ENCODE peak calls at places on chromosomes 3 and 15, in five cellular contexts. Z, X, H, I and W are unnamed samples.

GRCh38 chr3:111582114-111582461 is 13.1 kb downstream of the ZBED2 start:
- DNase-seq in Z (no peak), X (no peak), H (peak; percentile 63), I (peak; percentile 8), W (no peak)

GRCh38 chr15:63405159-63405558 is 23.5 kb upstream of the CA12 start:
- DNase-seq in Z (no peak), X (no peak), H (no peak), I (no peak), W (no peak)

GRCh38 chr15:71118881-71119632 is 3.8 kb downstream of the THSD4 start:
- DNase-seq in Z (no peak), X (no peak), H (no peak), I (no peak), W (no peak)

GRCh38 chr3:99720985-99721632 is 82.7 kb downstream of the COL8A1 start:
- DNase-seq in Z (no peak), X (no peak), H (no peak), I (no peak), W (no peak)

GRCh38 chr3:123586131-123586530 is 1.3 kb upstream of the HACD2 start:
- DNase-seq in Z (peak; percentile 73), X (no peak), H (peak; percentile 67), I (peak; percentile 72), W (no peak)

GRCh38 chr15:31397851-31398661 is 71.4 kb downstream of the KLF13 start:
- DNase-seq in Z (no peak), X (no peak), H (no peak), I (no peak), W (no peak)

GRCh38 chr3:32850226-32850625 is 32.4 kb downstream of the TRIM71 start:
- DNase-seq in Z (no peak), X (no peak), H (no peak), I (peak; percentile 66), W (no peak)

GRCh38 chr15:57522148-57522547 is 69.6 kb upstream of the MYZAP start:
- DNase-seq in Z (no peak), X (no peak), H (no peak), I (no peak), W (no peak)

GRCh38 chr3:52047295-52047960 is 8.9 kb downstream of the DUSP7 start:
- DNase-seq in Z (no peak), X (peak; percentile 67), H (no peak), I (no peak), W (no peak)

GRCh38 chr3:102747611-102748010 is 312.8 kb downstream of the ZPLD1 start:
- DNase-seq in Z (no peak), X (no peak), H (no peak), I (no peak), W (no peak)

GRCh38 chr15:63895194-63895593 is 61.4 kb upstream of the HERC1 start:
- DNase-seq in Z (peak; percentile 94), X (no peak), H (no peak), I (no peak), W (no peak)

GRCh38 chr3:39531681-39532080 is 64.2 kb downstream of the MOBP start:
- DNase-seq in Z (no peak), X (no peak), H (peak; percentile 21), I (peak; percentile 35), W (no peak)

GRCh38 chr3:122151480-122151879 is 32.0 kb upstream of the CASR start:
- DNase-seq in Z (no peak), X (no peak), H (no peak), I (no peak), W (no peak)

GRCh38 chr3:188631291-188632010 is 477.5 kb downstream of the LPP start:
- DNase-seq in Z (no peak), X (no peak), H (no peak), I (peak; percentile 27), W (no peak)

GRCh38 chr3:106345353-106346027 is 476.7 kb upstream of the CBLB start:
- DNase-seq in Z (no peak), X (no peak), H (no peak), I (no peak), W (no peak)

GRCh38 chr3:62266668-62267283 is 106.6 kb downstream of the FEZF2 start:
- DNase-seq in Z (no peak), X (no peak), H (no peak), I (no peak), W (no peak)

GRCh38 chr3:62260655-62261054 is 112.7 kb downstream of the FEZF2 start:
- DNase-seq in Z (no peak), X (no peak), H (no peak), I (no peak), W (no peak)

GRCh38 chr3:62261800-62262199 is 111.5 kb downstream of the FEZF2 start:
- DNase-seq in Z (no peak), X (no peak), H (no peak), I (no peak), W (no peak)

GRCh38 chr3:62261121-62261520 is 112.2 kb downstream of the FEZF2 start:
- DNase-seq in Z (no peak), X (no peak), H (no peak), I (no peak), W (no peak)

GRCh38 chr3:62265528-62265927 is 107.8 kb downstream of the FEZF2 start:
- DNase-seq in Z (no peak), X (no peak), H (no peak), I (no peak), W (no peak)
- H3K36me3 ChIP-seq in Z (no peaks in the 10 kb centered on the region), X (peaks cover 12% of the 10 kb centered on the region), H (no peaks in the 10 kb centered on the region), I (peaks cover 4% of the 10 kb centered on the region), W (peaks cover 12% of the 10 kb centered on the region)

GRCh38 chr15:67138946-67139855 is 73.8 kb downstream of the SMAD3 start:
- DNase-seq in Z (no peak), X (no peak), H (no peak), I (no peak), W (peak; percentile 39)
- H3K4me1 ChIP-seq in Z (peaks cover 11% of the 10 kb centered on the region), X (peaks cover 82% of the 10 kb centered on the region), H (peaks cover 94% of the 10 kb centered on the region), I (peaks cover 91% of the 10 kb centered on the region), W (peaks cover 100% of the 10 kb centered on the region)

GRCh38 chr3:114152519-114153151 is 26.2 kb downstream of the DRD3 start:
- DNase-seq in Z (peak; percentile 66), X (peak; percentile 88), H (peak; percentile 68), I (peak; percentile 61), W (peak; percentile 86)
- TF ChIP-seq POLR2AphosphoS5 in Z (no peak), X (peak; percentile 16), H (no peak), I (no peak), W (no peak)

DNA sequence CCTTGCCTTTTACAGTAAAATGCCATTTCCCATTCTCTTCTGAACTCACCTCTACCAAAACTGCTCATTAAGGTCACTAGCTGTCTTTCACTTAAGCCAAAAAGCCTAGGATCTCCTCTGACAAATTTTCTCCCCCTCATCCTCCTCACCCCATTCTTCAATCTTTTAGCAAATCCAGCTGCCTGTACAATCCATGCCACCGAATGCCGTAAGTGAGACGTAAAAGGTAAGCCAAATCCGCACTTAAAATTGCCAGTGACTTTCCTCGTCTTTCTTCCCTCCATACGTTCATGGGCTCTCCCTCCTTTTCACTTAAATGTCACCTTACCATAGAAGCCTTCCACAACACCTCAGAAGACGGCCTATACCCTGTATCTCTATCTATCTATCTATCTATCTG is 13.8 kb downstream of the PSMD6 start:
- DNase-seq in Z (no peak), X (no peak), H (no peak), I (no peak), W (no peak)
- H3K36me3 ChIP-seq in Z (peaks cover 100% of the 10 kb centered on the region), X (peaks cover 90% of the 10 kb centered on the region), H (peaks cover 68% of the 10 kb centered on the region), I (peaks cover 19% of the 10 kb centered on the region), W (peaks cover 100% of the 10 kb centered on the region)

GRCh38 chr3:58009026-58009748 is 965 bp downstream of the FLNB start:
- DNase-seq in Z (peak; percentile 36), X (peak; percentile 75), H (no peak), I (no peak), W (peak; percentile 67)
- H3K4me1 ChIP-seq in Z (peaks cover 20% of the 10 kb centered on the region), X (peaks cover 65% of the 10 kb centered on the region), H (peaks cover 46% of the 10 kb centered on the region), I (peaks cover 61% of the 10 kb centered on the region), W (no peaks in the 10 kb centered on the region)

DNA sequence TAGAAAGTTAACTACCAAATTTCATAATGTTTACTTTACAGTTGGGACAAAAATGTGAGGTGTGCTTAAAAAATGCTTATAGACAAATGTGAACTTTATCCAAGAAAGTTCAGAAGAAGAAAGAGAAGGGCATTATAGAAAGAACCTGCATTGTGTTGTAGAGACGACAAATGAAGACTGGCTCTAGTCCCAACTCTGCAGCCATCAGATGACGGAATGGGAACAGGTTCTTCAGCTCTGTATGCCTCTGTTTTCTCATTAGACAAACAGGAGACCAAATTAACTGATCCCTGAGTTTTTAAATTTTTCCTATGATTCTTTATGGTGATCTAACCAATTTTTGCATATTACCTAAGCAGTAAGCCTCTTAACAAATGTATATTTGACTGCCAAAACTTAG is 49.2 kb downstream of the PDZRN3 start:
- DNase-seq in Z (no peak), X (no peak), H (no peak), I (no peak), W (no peak)
- TF ChIP-seq POLR2AphosphoS5 in Z (no peak), X (no peak), H (no peak), I (no peak), W (no peak)

DNA sequence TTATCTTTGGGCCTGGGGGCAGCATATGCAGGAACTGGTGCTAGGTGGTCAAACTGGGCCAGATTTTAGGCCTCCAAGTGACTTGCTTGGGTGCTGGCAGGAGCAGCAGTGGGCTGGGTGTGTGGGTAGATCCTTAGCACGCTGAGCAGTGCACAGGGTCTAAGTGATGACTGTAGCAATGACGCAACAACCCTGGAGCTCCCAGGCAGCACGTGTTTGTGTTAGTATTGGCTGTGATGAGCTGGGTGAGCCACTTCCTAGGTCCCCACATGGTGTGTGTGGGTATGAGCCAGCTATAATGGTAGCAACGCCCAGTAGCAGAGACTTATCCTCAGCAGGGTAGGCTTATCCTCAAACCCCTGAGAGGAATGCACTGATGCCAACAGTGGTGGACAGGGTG is 570.6 kb upstream of the ROBO1 start:
- DNase-seq in Z (no peak), X (no peak), H (no peak), I (no peak), W (no peak)
- H3K36me3 ChIP-seq in Z (no peaks in the 10 kb centered on the region), X (no peaks in the 10 kb centered on the region), H (no peaks in the 10 kb centered on the region), I (no peaks in the 10 kb centered on the region), W (no peaks in the 10 kb centered on the region)

GRCh38 chr3:138901579-138901978 is 45.4 kb downstream of the FOXL2 start:
- DNase-seq in Z (no peak), X (no peak), H (no peak), I (no peak), W (no peak)
- H3K4me1 ChIP-seq in Z (peaks cover 10% of the 10 kb centered on the region), X (peaks cover 16% of the 10 kb centered on the region), H (no peaks in the 10 kb centered on the region), I (no peaks in the 10 kb centered on the region), W (no peaks in the 10 kb centered on the region)

DNA sequence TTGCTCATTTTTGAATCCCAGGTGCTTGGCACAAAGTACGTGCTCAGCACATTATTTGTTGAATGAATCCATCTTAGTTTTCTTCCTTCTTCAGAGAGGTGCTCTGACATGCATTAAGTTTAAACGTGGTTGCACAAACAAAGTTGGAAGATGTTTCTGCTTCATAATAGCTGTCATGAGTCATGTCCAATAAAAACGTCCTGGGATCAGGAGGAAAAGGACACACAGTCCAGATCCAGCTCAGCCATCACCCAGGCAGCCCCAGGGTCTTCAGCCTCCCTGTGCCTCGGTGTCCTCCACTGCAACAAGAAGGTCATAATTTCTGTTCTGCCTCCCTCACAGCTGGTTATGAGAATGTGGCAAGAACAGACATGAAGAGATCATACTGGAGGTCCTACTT is 55.4 kb downstream of the CCNL1 start:
- DNase-seq in Z (no peak), X (no peak), H (no peak), I (no peak), W (peak; percentile 79)
- TF ChIP-seq POLR2AphosphoS5 in Z (no peak), X (no peak), H (no peak), I (no peak), W (peak; percentile 91)

GRCh38 chr15:44620081-44620480 is 43.4 kb downstream of the SPG11 start:
- DNase-seq in Z (no peak), X (no peak), H (no peak), I (no peak), W (no peak)

GRCh38 chr15:44623178-44623577 is 40.3 kb downstream of the SPG11 start:
- DNase-seq in Z (no peak), X (no peak), H (no peak), I (no peak), W (no peak)
- H3K36me3 ChIP-seq in Z (peaks cover 86% of the 10 kb centered on the region), X (peaks cover 94% of the 10 kb centered on the region), H (peaks cover 21% of the 10 kb centered on the region), I (peaks cover 4% of the 10 kb centered on the region), W (peaks cover 70% of the 10 kb centered on the region)